ENCODE peak calls at places on chromosomes 5 and 9, in eight cellular contexts. One of them, this sample, is unnamed. For H3K9me3, the result is how much of the 10 kb centered on the place peaks cover.

GRCh38 chr9:77418226-77418625 is 229.9 kb downstream of the GNA14 start:
- DNase-seq in CD4-positive, CD25-positive, alpha-beta regulatory T cell: no peak
- DNase-seq in aorta: no peak
- DNase-seq in CD8-positive, alpha-beta memory T cell: no peak
- DNase-seq in IMR-90: no peak
- DNase-seq in fibroblast of lung: peak
- DNase-seq in left ventricle myocardium inferior: no peak
- DNase-seq in GM23248: no peak
- DNase-seq in this sample: no peak

GRCh38 chr9:112542893-112543292 is 56.3 kb downstream of the KIAA1958 start:
- DNase-seq in fibroblast of lung: no peak
- DNase-seq in aorta: no peak
- DNase-seq in GM23248: no peak
- DNase-seq in IMR-90: no peak
- DNase-seq in left ventricle myocardium inferior: no peak
- DNase-seq in CD4-positive, CD25-positive, alpha-beta regulatory T cell: no peak
- DNase-seq in CD8-positive, alpha-beta memory T cell: no peak
- DNase-seq in this sample: no peak

GRCh38 chr5:173781432-173781825 is 106.7 kb upstream of the CPEB4 start:
- DNase-seq in GM23248: no peak
- DNase-seq in IMR-90: no peak
- DNase-seq in CD8-positive, alpha-beta memory T cell: no peak
- DNase-seq in CD4-positive, CD25-positive, alpha-beta regulatory T cell: no peak
- DNase-seq in fibroblast of lung: no peak
- DNase-seq in left ventricle myocardium inferior: no peak
- DNase-seq in aorta: no peak
- DNase-seq in this sample: no peak

GRCh38 chr5:14685757-14686156 is 21.2 kb downstream of the OTULIN start:
- DNase-seq in left ventricle myocardium inferior: no peak
- DNase-seq in GM23248: peak
- DNase-seq in fibroblast of lung: peak
- DNase-seq in IMR-90: peak
- DNase-seq in aorta: no peak
- DNase-seq in CD4-positive, CD25-positive, alpha-beta regulatory T cell: peak
- DNase-seq in CD8-positive, alpha-beta memory T cell: peak
- DNase-seq in this sample: no peak

GRCh38 chr5:55601209-55601618 is 66.5 kb upstream of the PLPP1 start:
- DNase-seq in CD4-positive, CD25-positive, alpha-beta regulatory T cell: no peak
- DNase-seq in fibroblast of lung: peak
- DNase-seq in aorta: peak
- DNase-seq in IMR-90: peak
- DNase-seq in left ventricle myocardium inferior: peak
- DNase-seq in GM23248: peak
- DNase-seq in CD8-positive, alpha-beta memory T cell: no peak
- DNase-seq in this sample: no peak

GRCh38 chr9:93825348-93826115 is 129.6 kb downstream of the BARX1 start:
- DNase-seq in CD4-positive, CD25-positive, alpha-beta regulatory T cell: no peak
- DNase-seq in aorta: no peak
- DNase-seq in fibroblast of lung: no peak
- DNase-seq in left ventricle myocardium inferior: no peak
- DNase-seq in IMR-90: no peak
- DNase-seq in GM23248: no peak
- DNase-seq in CD8-positive, alpha-beta memory T cell: no peak
- DNase-seq in this sample: no peak

GRCh38 chr5:172065431-172066065 is 59.1 kb upstream of the FBXW11 start:
- DNase-seq in left ventricle myocardium inferior: no peak
- DNase-seq in GM23248: peak
- DNase-seq in fibroblast of lung: no peak
- DNase-seq in IMR-90: peak
- DNase-seq in aorta: no peak
- DNase-seq in CD8-positive, alpha-beta memory T cell: no peak
- DNase-seq in CD4-positive, CD25-positive, alpha-beta regulatory T cell: no peak
- DNase-seq in this sample: no peak

GRCh38 chr5:15577831-15578230 is 77.9 kb downstream of the FBXL7 start:
- DNase-seq in CD8-positive, alpha-beta memory T cell: no peak
- DNase-seq in fibroblast of lung: no peak
- DNase-seq in GM23248: no peak
- DNase-seq in left ventricle myocardium inferior: no peak
- DNase-seq in IMR-90: no peak
- DNase-seq in CD4-positive, CD25-positive, alpha-beta regulatory T cell: no peak
- DNase-seq in aorta: no peak
- DNase-seq in this sample: no peak

GRCh38 chr9:95316794-95317118 is 753 bp downstream of the FANCC start:
- DNase-seq in fibroblast of lung: peak
- DNase-seq in aorta: peak
- DNase-seq in IMR-90: peak
- DNase-seq in left ventricle myocardium inferior: peak
- DNase-seq in GM23248: peak
- DNase-seq in CD8-positive, alpha-beta memory T cell: no peak
- DNase-seq in CD4-positive, CD25-positive, alpha-beta regulatory T cell: peak
- DNase-seq in this sample: peak

GRCh38 chr5:135026645-135027317 is 7.2 kb downstream of the PITX1 start:
- DNase-seq in GM23248: no peak
- DNase-seq in left ventricle myocardium inferior: peak
- DNase-seq in CD8-positive, alpha-beta memory T cell: no peak
- DNase-seq in aorta: no peak
- DNase-seq in fibroblast of lung: no peak
- DNase-seq in CD4-positive, CD25-positive, alpha-beta regulatory T cell: no peak
- DNase-seq in IMR-90: no peak
- DNase-seq in this sample: no peak

GRCh38 chr9:105993051-105993854 is 298.9 kb downstream of the TMEM38B start:
- DNase-seq in fibroblast of lung: no peak
- DNase-seq in GM23248: no peak
- DNase-seq in aorta: no peak
- DNase-seq in IMR-90: no peak
- DNase-seq in left ventricle myocardium inferior: no peak
- DNase-seq in CD8-positive, alpha-beta memory T cell: no peak
- DNase-seq in CD4-positive, CD25-positive, alpha-beta regulatory T cell: no peak
- DNase-seq in this sample: no peak

GRCh38 chr9:90767523-90768100 is 34.0 kb upstream of the SYK start:
- DNase-seq in IMR-90: no peak
- DNase-seq in GM23248: no peak
- DNase-seq in aorta: no peak
- DNase-seq in fibroblast of lung: no peak
- DNase-seq in left ventricle myocardium inferior: no peak
- DNase-seq in CD8-positive, alpha-beta memory T cell: no peak
- DNase-seq in CD4-positive, CD25-positive, alpha-beta regulatory T cell: no peak
- DNase-seq in this sample: no peak

GRCh38 chr9:127712371-127712770 is 3.1 kb downstream of the PTRH1 start:
- DNase-seq in IMR-90: no peak
- DNase-seq in CD4-positive, CD25-positive, alpha-beta regulatory T cell: no peak
- DNase-seq in left ventricle myocardium inferior: no peak
- DNase-seq in GM23248: no peak
- DNase-seq in CD8-positive, alpha-beta memory T cell: no peak
- DNase-seq in aorta: no peak
- DNase-seq in fibroblast of lung: no peak
- DNase-seq in this sample: no peak

GRCh38 chr5:145984072-145984471 is 47.7 kb downstream of the SH3RF2 start:
- DNase-seq in GM23248: no peak
- DNase-seq in left ventricle myocardium inferior: no peak
- DNase-seq in fibroblast of lung: no peak
- DNase-seq in CD8-positive, alpha-beta memory T cell: no peak
- DNase-seq in IMR-90: no peak
- DNase-seq in CD4-positive, CD25-positive, alpha-beta regulatory T cell: no peak
- DNase-seq in aorta: no peak
- DNase-seq in this sample: no peak

GRCh38 chr5:94779684-94780083 is 161.2 kb downstream of the SLF1 start:
- DNase-seq in GM23248: no peak
- DNase-seq in CD8-positive, alpha-beta memory T cell: no peak
- DNase-seq in fibroblast of lung: no peak
- DNase-seq in aorta: no peak
- DNase-seq in left ventricle myocardium inferior: no peak
- DNase-seq in IMR-90: no peak
- DNase-seq in CD4-positive, CD25-positive, alpha-beta regulatory T cell: no peak
- DNase-seq in this sample: no peak

GRCh38 chr5:89584339-89584956 is 701.5 kb upstream of the MEF2C start:
- DNase-seq in IMR-90: peak
- DNase-seq in CD4-positive, CD25-positive, alpha-beta regulatory T cell: no peak
- DNase-seq in aorta: no peak
- DNase-seq in GM23248: peak
- DNase-seq in fibroblast of lung: peak
- DNase-seq in left ventricle myocardium inferior: no peak
- DNase-seq in CD8-positive, alpha-beta memory T cell: no peak
- DNase-seq in this sample: no peak

GRCh38 chr5:168798065-168799023 is 219.2 kb upstream of the PANK3 start:
- DNase-seq in IMR-90: no peak
- DNase-seq in CD4-positive, CD25-positive, alpha-beta regulatory T cell: no peak
- DNase-seq in CD8-positive, alpha-beta memory T cell: no peak
- DNase-seq in fibroblast of lung: no peak
- DNase-seq in aorta: no peak
- DNase-seq in left ventricle myocardium inferior: no peak
- DNase-seq in GM23248: peak
- DNase-seq in this sample: no peak

GRCh38 chr5:82991678-82992323 is 85.4 kb downstream of the TMEM167A start:
- DNase-seq in left ventricle myocardium inferior: no peak
- DNase-seq in IMR-90: peak
- DNase-seq in CD8-positive, alpha-beta memory T cell: no peak
- DNase-seq in aorta: no peak
- DNase-seq in CD4-positive, CD25-positive, alpha-beta regulatory T cell: no peak
- DNase-seq in fibroblast of lung: peak
- DNase-seq in GM23248: no peak
- DNase-seq in this sample: no peak

GRCh38 chr9:34562136-34562745 is 27.3 kb downstream of the CNTFR start:
- DNase-seq in IMR-90: no peak
- DNase-seq in left ventricle myocardium inferior: no peak
- DNase-seq in CD4-positive, CD25-positive, alpha-beta regulatory T cell: no peak
- DNase-seq in fibroblast of lung: no peak
- DNase-seq in GM23248: no peak
- DNase-seq in CD8-positive, alpha-beta memory T cell: no peak
- DNase-seq in aorta: peak
- DNase-seq in this sample: no peak

GRCh38 chr5:178989311-178989710 is 5.8 kb downstream of the GRM6 start:
- DNase-seq in IMR-90: no peak
- DNase-seq in fibroblast of lung: no peak
- DNase-seq in CD8-positive, alpha-beta memory T cell: no peak
- DNase-seq in CD4-positive, CD25-positive, alpha-beta regulatory T cell: no peak
- DNase-seq in GM23248: no peak
- DNase-seq in aorta: no peak
- DNase-seq in left ventricle myocardium inferior: no peak
- DNase-seq in this sample: no peak

GRCh38 chr5:178983728-178984127 is 11.4 kb downstream of the GRM6 start:
- DNase-seq in CD8-positive, alpha-beta memory T cell: no peak
- DNase-seq in left ventricle myocardium inferior: no peak
- DNase-seq in IMR-90: no peak
- DNase-seq in aorta: no peak
- DNase-seq in GM23248: no peak
- DNase-seq in fibroblast of lung: no peak
- DNase-seq in CD4-positive, CD25-positive, alpha-beta regulatory T cell: no peak
- DNase-seq in this sample: no peak

GRCh38 chr5:178988436-178989220 is 6.5 kb downstream of the GRM6 start:
- DNase-seq in IMR-90: no peak
- DNase-seq in fibroblast of lung: no peak
- DNase-seq in GM23248: no peak
- DNase-seq in CD4-positive, CD25-positive, alpha-beta regulatory T cell: no peak
- DNase-seq in aorta: no peak
- DNase-seq in CD8-positive, alpha-beta memory T cell: no peak
- DNase-seq in left ventricle myocardium inferior: no peak
- DNase-seq in this sample: no peak

GRCh38 chr5:178984145-178985072 is 10.7 kb downstream of the GRM6 start:
- DNase-seq in IMR-90: no peak
- DNase-seq in left ventricle myocardium inferior: no peak
- DNase-seq in GM23248: no peak
- DNase-seq in CD4-positive, CD25-positive, alpha-beta regulatory T cell: no peak
- DNase-seq in fibroblast of lung: no peak
- DNase-seq in aorta: no peak
- DNase-seq in CD8-positive, alpha-beta memory T cell: no peak
- DNase-seq in this sample: no peak

GRCh38 chr5:178986326-178986960 is 8.7 kb downstream of the GRM6 start:
- DNase-seq in CD8-positive, alpha-beta memory T cell: no peak
- DNase-seq in fibroblast of lung: no peak
- DNase-seq in aorta: no peak
- DNase-seq in GM23248: no peak
- DNase-seq in left ventricle myocardium inferior: no peak
- DNase-seq in CD4-positive, CD25-positive, alpha-beta regulatory T cell: no peak
- DNase-seq in IMR-90: no peak
- DNase-seq in this sample: no peak
- H3K9me3 ChIP-seq in CD8-positive, alpha-beta memory T cell: under half
- H3K9me3 ChIP-seq in fibroblast of lung: under half
- H3K9me3 ChIP-seq in aorta: under half
- H3K9me3 ChIP-seq in GM23248: under half
- H3K9me3 ChIP-seq in left ventricle myocardium inferior: half or more
- H3K9me3 ChIP-seq in CD4-positive, CD25-positive, alpha-beta regulatory T cell: under half
- H3K9me3 ChIP-seq in IMR-90: half or more
- H3K9me3 ChIP-seq in this sample: under half

GRCh38 chr5:141338538-141339306 is at the start of gene PCDHGA2:
- DNase-seq in CD4-positive, CD25-positive, alpha-beta regulatory T cell: no peak
- DNase-seq in CD8-positive, alpha-beta memory T cell: no peak
- DNase-seq in left ventricle myocardium inferior: no peak
- DNase-seq in aorta: no peak
- DNase-seq in fibroblast of lung: peak
- DNase-seq in IMR-90: peak
- DNase-seq in GM23248: peak
- DNase-seq in this sample: no peak
- H3K9me3 ChIP-seq in CD4-positive, CD25-positive, alpha-beta regulatory T cell: half or more
- H3K9me3 ChIP-seq in CD8-positive, alpha-beta memory T cell: under half
- H3K9me3 ChIP-seq in left ventricle myocardium inferior: half or more
- H3K9me3 ChIP-seq in aorta: under half
- H3K9me3 ChIP-seq in fibroblast of lung: under half
- H3K9me3 ChIP-seq in IMR-90: under half
- H3K9me3 ChIP-seq in GM23248: under half
- H3K9me3 ChIP-seq in this sample: under half

GRCh38 chr5:158170060-158170459 is 311.1 kb upstream of the CLINT1 start:
- DNase-seq in IMR-90: no peak
- DNase-seq in CD4-positive, CD25-positive, alpha-beta regulatory T cell: no peak
- DNase-seq in aorta: no peak
- DNase-seq in fibroblast of lung: no peak
- DNase-seq in GM23248: no peak
- DNase-seq in left ventricle myocardium inferior: no peak
- DNase-seq in CD8-positive, alpha-beta memory T cell: no peak
- DNase-seq in this sample: no peak
- H3K9me3 ChIP-seq in IMR-90: under half
- H3K9me3 ChIP-seq in CD4-positive, CD25-positive, alpha-beta regulatory T cell: under half
- H3K9me3 ChIP-seq in aorta: under half
- H3K9me3 ChIP-seq in fibroblast of lung: under half
- H3K9me3 ChIP-seq in GM23248: under half
- H3K9me3 ChIP-seq in left ventricle myocardium inferior: under half
- H3K9me3 ChIP-seq in CD8-positive, alpha-beta memory T cell: under half
- H3K9me3 ChIP-seq in this sample: under half

DNA sequence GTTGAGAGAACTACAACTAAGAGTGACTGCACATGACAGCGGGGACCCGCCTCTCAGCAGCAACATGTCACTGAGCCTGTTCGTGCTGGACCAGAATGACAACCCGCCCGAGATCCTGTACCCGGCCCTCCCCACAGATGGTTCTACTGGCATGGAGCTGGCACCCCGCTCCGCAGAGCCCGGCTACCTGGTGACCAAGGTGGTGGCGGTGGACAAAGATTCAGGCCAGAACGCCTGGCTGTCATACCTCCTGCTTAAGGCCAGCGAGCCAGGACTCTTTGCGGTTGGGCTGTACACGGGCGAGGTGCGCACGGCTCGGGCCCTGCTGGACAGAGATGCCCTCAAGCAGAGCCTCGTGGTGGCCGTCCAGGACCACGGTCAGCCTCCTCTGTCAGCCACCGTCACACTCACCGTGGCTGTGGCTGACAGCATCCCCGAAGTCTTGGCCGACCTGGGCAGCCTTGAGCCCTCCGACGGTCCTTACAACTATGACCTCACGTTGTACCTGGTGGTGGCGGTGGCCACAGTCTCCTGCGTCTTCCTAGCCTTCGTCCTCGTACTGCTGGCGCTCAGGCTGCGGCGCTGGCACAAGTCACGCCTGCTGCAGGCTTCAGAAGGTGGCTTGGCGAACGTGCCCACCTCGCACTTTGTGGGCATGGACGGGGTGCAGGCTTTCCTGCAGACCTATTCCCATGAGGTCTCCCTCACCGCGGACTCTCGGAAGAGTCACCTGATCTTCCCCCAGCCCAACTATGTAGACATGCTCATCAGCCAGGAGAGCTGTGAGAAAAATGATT is 2.1 kb downstream of the PCDHGA7 start:
- DNase-seq in GM23248: no peak
- DNase-seq in fibroblast of lung: no peak
- DNase-seq in CD8-positive, alpha-beta memory T cell: no peak
- DNase-seq in left ventricle myocardium inferior: no peak
- DNase-seq in CD4-positive, CD25-positive, alpha-beta regulatory T cell: no peak
- DNase-seq in IMR-90: no peak
- DNase-seq in aorta: no peak
- DNase-seq in this sample: no peak
- H3K9me3 ChIP-seq in GM23248: under half
- H3K9me3 ChIP-seq in fibroblast of lung: under half
- H3K9me3 ChIP-seq in CD8-positive, alpha-beta memory T cell: under half
- H3K9me3 ChIP-seq in left ventricle myocardium inferior: half or more
- H3K9me3 ChIP-seq in CD4-positive, CD25-positive, alpha-beta regulatory T cell: under half
- H3K9me3 ChIP-seq in IMR-90: under half
- H3K9me3 ChIP-seq in aorta: under half
- H3K9me3 ChIP-seq in this sample: under half

This sample was measured in T-helper 17 cell.